ENCODE peak calls at places on chromosome 9, in four cellular contexts. A, K, N and R are unnamed samples. For H3K36me3 and H3K27me3, the result is how much of the 10 kb centered on the place peaks cover.

GRCh38 chr9:137828527-137829259 is 48.9 kb upstream of the CACNA1B start:
- DNase-seq in A (peak), K (no peak), N (no peak), R (no peak)

GRCh38 chr9:95137587-95138145 is 179.8 kb downstream of the FANCC start:
- DNase-seq in A (no peak), K (no peak), N (no peak), R (no peak)

GRCh38 chr9:129175825-129176633 is 2.0 kb downstream of the IER5L start:
- DNase-seq in A (peak), K (peak), N (peak), R (peak)

GRCh38 chr9:132973713-132974112 is 4.8 kb upstream of the GFI1B start:
- DNase-seq in A (peak), K (no peak), N (peak), R (no peak)

GRCh38 chr9:5635390-5635789 is 6.5 kb downstream of the RIC1 start:
- DNase-seq in A (no peak), K (no peak), N (no peak), R (no peak)

GRCh38 chr9:106655966-106656365 is 207.0 kb upstream of the ZNF462 start:
- DNase-seq in A (no peak), K (no peak), N (no peak), R (no peak)

GRCh38 chr9:25724424-25724823 is 46.2 kb upstream of the TUSC1 start:
- DNase-seq in A (peak), K (no peak), N (no peak), R (no peak)

GRCh38 chr9:98823666-98824334 is 16.3 kb downstream of the GALNT12 start:
- DNase-seq in A (no peak), K (no peak), N (no peak), R (no peak)

GRCh38 chr9:81687521-81688261 is 1.7 kb downstream of the TLE1 start:
- DNase-seq in A (no peak), K (peak), N (no peak), R (no peak)

GRCh38 chr9:117434568-117434967 is 19.7 kb upstream of the ASTN2 start:
- DNase-seq in A (no peak), K (no peak), N (no peak), R (no peak)

GRCh38 chr9:133935328-133936040 is 56.6 kb downstream of the VAV2 start:
- DNase-seq in A (peak), K (peak), N (no peak), R (no peak)

GRCh38 chr9:100865111-100865510 is 163.4 kb upstream of the PLPPR1 start:
- DNase-seq in A (no peak), K (no peak), N (no peak), R (no peak)

GRCh38 chr9:86585422-86586143 is 231.4 kb upstream of the TUT7 start:
- DNase-seq in A (peak), K (no peak), N (no peak), R (no peak)

GRCh38 chr9:21682981-21683380 is 119.5 kb upstream of the MTAP start:
- DNase-seq in A (peak), K (no peak), N (no peak), R (no peak)

GRCh38 chr9:137665697-137666504 is 47.1 kb downstream of the EHMT1 start:
- DNase-seq in A (no peak), K (no peak), N (no peak), R (no peak)

GRCh38 chr9:122001491-122002201 is 91.5 kb downstream of the TTLL11 start:
- DNase-seq in A (peak), K (peak), N (no peak), R (no peak)

GRCh38 chr9:88826651-88827245 is 164.5 kb upstream of the S1PR3 start:
- DNase-seq in A (peak), K (no peak), N (no peak), R (peak)

GRCh38 chr9:36729902-36730301 is 157.2 kb downstream of the MELK start:
- DNase-seq in A (peak), K (no peak), N (no peak), R (no peak)

GRCh38 chr9:3682186-3682585 is 156.4 kb upstream of the RFX3 start:
- DNase-seq in A (no peak), K (no peak), N (no peak), R (peak)

GRCh38 chr9:79734989-79735779 is 163.4 kb downstream of the TLE4 start:
- DNase-seq in A (no peak), K (no peak), N (no peak), R (no peak)

GRCh38 chr9:24071736-24072135 is 245.7 kb upstream of the ELAVL2 start:
- DNase-seq in A (no peak), K (no peak), N (no peak), R (no peak)

GRCh38 chr9:128049788-128050187 is 17.3 kb downstream of the NAIF1 start:
- DNase-seq in A (no peak), K (no peak), N (no peak), R (no peak)

GRCh38 chr9:12961276-12961809 is 186.5 kb downstream of the LURAP1L start:
- DNase-seq in A (peak), K (no peak), N (no peak), R (no peak)

GRCh38 chr9:106874031-106874430 is 11.1 kb downstream of the ZNF462 start:
- DNase-seq in A (no peak), K (no peak), N (no peak), R (no peak)

GRCh38 chr9:17315341-17315740 is 180.5 kb downstream of the CNTLN start:
- DNase-seq in A (no peak), K (no peak), N (no peak), R (no peak)

GRCh38 chr9:38018230-38018963 is 50.6 kb downstream of the SHB start:
- DNase-seq in A (no peak), K (no peak), N (no peak), R (no peak)

GRCh38 chr9:34987160-34988040 is 2.1 kb upstream of the DNAJB5 start:
- DNase-seq in A (no peak), K (no peak), N (no peak), R (no peak)

GRCh38 chr9:137095664-137096517 is 9.1 kb downstream of the MAN1B1 start:
- DNase-seq in A (no peak), K (no peak), N (no peak), R (no peak)

GRCh38 chr9:133683494-133684460 is 47.6 kb downstream of the DBH start:
- DNase-seq in A (peak), K (peak), N (no peak), R (no peak)

GRCh38 chr9:132663120-132663519 is 6.7 kb downstream of the DDX31 start:
- DNase-seq in A (no peak), K (no peak), N (no peak), R (no peak)

GRCh38 chr9:97944612-97945011 is 6.6 kb upstream of the HEMGN start:
- DNase-seq in A (no peak), K (no peak), N (no peak), R (no peak)

DNA sequence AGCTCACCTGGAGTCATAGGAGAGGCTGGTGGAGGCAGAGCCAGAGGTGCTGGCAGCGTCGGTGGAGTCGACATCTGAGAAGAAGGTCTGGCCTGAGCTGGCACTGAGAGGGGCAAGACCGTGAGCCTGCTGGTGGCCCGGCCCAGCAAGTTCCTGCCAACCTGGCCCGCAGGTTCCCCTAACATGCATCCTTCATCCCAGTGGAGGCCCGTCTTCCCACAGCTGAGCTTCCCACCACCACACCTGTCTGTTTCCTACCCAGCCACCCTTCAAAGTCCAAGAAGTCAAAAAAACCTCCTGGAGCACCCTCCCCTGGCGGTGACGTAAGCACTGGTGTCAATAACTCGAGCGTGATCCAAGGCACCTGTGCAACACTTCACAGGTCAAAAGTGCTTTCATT is 16.9 kb downstream of the PHF19 start:
- DNase-seq in A (no peak), K (no peak), N (no peak), R (no peak)
- H3K36me3 ChIP-seq in A (under half), K (half or more), N (under half), R (under half)

GRCh38 chr9:123033352-123033751 is at the start of gene GPR21:
- DNase-seq in A (no peak), K (no peak), N (no peak), R (no peak)
- H3K27me3 ChIP-seq in A (under half), K (under half), N (under half), R (under half)

GRCh38 chr9:70298245-70298771 is 39.5 kb downstream of the SMC5 start:
- DNase-seq in A (no peak), K (no peak), N (no peak), R (no peak)
- H3K36me3 ChIP-seq in A (under half), K (half or more), N (under half), R (under half)

GRCh38 chr9:123639743-123640142 is 283.7 kb downstream of the CRB2 start:
- DNase-seq in A (no peak), K (no peak), N (no peak), R (no peak)

GRCh38 chr9:123637940-123638634 is 282.1 kb downstream of the CRB2 start:
- DNase-seq in A (peak), K (no peak), N (no peak), R (no peak)

GRCh38 chr9:123642291-123643278 is 286.6 kb downstream of the CRB2 start:
- DNase-seq in A (peak), K (no peak), N (no peak), R (no peak)

GRCh38 chr9:123643518-123643917 is 286.4 kb downstream of the DENND1A start:
- DNase-seq in A (no peak), K (no peak), N (no peak), R (no peak)

GRCh38 chr9:123640792-123641222 is 284.8 kb downstream of the CRB2 start:
- DNase-seq in A (no peak), K (no peak), N (no peak), R (no peak)
- H3K27me3 ChIP-seq in A (under half), K (under half), N (under half), R (under half)

DNA sequence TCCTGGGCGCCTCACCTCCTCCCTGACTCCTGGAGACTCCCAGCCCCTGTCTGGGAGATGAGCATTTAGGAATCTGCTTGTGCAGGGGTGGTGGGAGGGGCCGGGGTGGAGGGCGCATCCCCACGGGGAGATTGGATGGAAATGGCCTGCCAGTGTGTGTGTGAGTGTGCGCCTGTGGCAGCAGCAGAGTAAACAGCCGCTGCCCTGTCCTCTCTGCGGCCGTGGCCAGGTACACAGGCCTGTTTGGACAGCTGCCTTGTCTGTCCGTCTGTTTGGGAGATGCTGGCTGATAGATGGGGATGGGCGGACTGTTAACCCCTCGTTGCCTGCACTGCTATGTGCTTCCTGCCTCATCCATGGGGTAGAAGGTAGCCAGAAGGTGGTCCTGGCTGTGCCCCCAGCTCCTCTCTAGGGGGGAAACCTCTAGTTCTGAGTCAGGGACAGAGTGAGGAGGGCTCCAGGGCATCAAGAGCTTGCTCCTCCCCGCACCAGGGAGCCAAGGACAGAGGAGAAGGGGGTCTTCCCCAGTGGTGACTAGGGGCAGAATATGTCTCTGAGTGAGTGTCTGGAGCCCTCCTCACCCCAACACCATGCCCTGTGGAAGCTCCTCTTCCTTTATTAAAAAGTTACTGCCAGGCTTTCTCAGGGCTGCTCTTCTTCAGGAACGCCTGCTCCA is 60.1 kb downstream of the LMX1B start:
- DNase-seq in A (peak), K (no peak), N (no peak), R (no peak)
- H3K36me3 ChIP-seq in A (under half), K (under half), N (under half), R (under half)

DNA sequence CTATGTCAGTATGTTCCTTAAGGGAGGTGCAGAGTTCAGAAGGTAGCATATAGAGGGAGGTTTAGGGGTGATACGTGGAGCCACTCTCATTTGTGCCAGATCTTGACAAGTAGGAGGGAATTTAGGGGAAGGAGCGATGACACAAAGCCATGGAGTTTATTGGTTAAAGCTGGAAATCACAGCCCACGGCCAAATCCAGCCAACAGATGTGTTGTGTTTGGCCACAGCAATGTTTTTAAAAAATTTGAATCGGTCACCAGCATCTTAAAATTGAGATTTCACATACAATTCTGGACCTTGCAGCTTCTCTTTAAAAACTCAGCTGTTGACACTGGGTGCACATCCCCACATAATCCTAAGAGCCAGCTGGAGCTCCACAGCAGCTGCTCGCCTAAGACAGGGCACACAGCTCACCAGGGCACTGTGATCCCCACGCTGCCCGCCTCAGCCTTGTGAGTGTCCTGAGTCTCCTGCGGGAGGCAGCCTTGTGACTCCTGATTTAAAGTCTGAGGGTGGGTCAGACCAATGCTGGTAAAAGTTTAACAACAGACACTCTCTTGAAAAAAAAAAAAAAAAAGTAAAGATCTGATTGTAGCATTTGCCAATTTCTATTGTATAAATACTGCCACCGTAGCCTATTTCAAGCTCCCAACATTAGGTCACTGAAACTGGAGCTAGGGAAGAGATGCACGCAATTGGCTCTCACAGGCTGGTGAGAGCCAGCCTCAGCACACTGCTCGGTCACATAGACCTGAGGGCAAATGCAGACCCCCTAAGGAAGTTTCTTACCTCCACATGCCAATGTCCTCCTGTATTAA is 124.9 kb downstream of the HSD17B3 start:
- DNase-seq in A (no peak), K (no peak), N (no peak), R (no peak)
- H3K27me3 ChIP-seq in A (under half), K (half or more), N (under half), R (under half)

GRCh38 chr9:114864471-114864870 is 58.6 kb upstream of the TNFSF15 start:
- DNase-seq in A (no peak), K (no peak), N (no peak), R (no peak)
- H3K36me3 ChIP-seq in A (under half), K (under half), N (under half), R (under half)

GRCh38 chr9:112790231-112790774 is 39.7 kb downstream of the SNX30 start:
- DNase-seq in A (no peak), K (no peak), N (no peak), R (no peak)

GRCh38 chr9:112796485-112796884 is 45.9 kb downstream of the SNX30 start:
- DNase-seq in A (no peak), K (no peak), N (no peak), R (no peak)

GRCh38 chr9:112793213-112793810 is 42.8 kb downstream of the SNX30 start:
- DNase-seq in A (peak), K (peak), N (peak), R (no peak)

GRCh38 chr9:112792670-112793069 is 42.1 kb downstream of the SNX30 start:
- DNase-seq in A (no peak), K (no peak), N (no peak), R (no peak)

DNA sequence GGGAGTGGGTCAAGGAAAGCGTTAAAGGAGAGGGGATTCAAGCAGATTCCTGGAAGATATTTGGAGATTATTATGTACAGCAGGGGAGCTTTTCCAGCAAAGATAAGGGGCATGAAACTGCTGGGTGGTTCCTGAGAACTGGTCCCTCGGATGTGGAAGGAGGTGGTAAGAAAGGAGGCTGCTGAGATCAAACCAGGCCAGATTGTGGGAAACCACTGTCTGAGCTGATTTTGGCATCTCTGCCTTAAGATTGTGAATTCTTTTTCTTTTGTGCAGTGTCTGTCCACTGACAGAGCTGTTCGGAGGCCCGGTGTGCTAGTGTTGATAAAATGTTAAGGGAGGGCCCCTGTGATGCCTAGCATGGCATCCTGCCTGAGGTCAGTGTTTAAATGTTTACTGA is 45.4 kb downstream of the SNX30 start:
- DNase-seq in A (no peak), K (no peak), N (no peak), R (no peak)
- H3K27me3 ChIP-seq in A (under half), K (under half), N (under half), R (under half)

DNA sequence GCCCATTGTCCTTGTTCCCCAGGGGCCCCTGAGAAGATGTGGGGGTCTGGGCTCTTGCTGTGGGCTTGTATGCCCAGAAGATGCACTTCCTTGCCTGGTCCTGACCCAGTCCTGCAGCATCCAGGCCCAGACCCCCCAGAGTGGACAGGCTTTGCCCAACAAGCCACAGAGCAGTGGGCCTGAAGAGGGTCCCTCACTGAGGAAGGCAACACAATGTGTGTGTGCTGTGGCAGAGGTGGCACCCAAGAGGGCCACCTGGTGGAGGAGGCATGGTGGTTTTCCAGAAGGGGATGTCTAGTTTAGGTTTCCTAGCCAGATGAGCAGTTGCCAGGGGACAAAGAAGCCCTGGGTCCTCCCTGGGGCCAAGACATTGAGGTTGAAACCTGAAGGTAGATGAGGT is 84.3 kb downstream of the PHF2 start:
- DNase-seq in A (no peak), K (no peak), N (no peak), R (no peak)
- H3K36me3 ChIP-seq in A (under half), K (half or more), N (under half), R (under half)